ENCODE peak calls at places on chromosomes 6 and 20, in six cellular contexts. G is lung, Y is lower lobe of right lung, K is adipocyte, L is left ventricle myocardium inferior, M is ovary. V is an unnamed sample. For H3K4me1 and H3K9me3, the result is how much of the 10 kb centered on the place peaks cover.

GRCh38 chr20:3972161-3972560 is 43.2 kb downstream of the RNF24 start:
- DNase-seq in G (no peak), Y (no peak), K (no peak), L (no peak), M (no peak), V (no peak)

GRCh38 chr6:81451787-81452186 is 300.7 kb downstream of the TENT5A start:
- DNase-seq in G (no peak), Y (no peak), K (peak), L (no peak), M (peak), V (no peak)

GRCh38 chr6:44696099-44696498 is 308.6 kb downstream of the CDC5L start:
- DNase-seq in G (no peak), Y (no peak), K (peak), L (no peak), M (no peak), V (no peak)

GRCh38 chr6:4861564-4861963 is 85.4 kb downstream of the CDYL start:
- DNase-seq in G (no peak), Y (no peak), K (no peak), L (no peak), M (no peak), V (no peak)

GRCh38 chr6:99882151-99882702 is 111.8 kb downstream of the MCHR2 start:
- DNase-seq in G (no peak), Y (no peak), K (no peak), L (no peak), M (no peak), V (no peak)

GRCh38 chr20:48800227-48800626 is 27.6 kb downstream of the PREX1 start:
- DNase-seq in G (no peak), Y (no peak), K (no peak), L (no peak), M (no peak), V (no peak)

GRCh38 chr6:166010136-166010535 is 157.5 kb downstream of the TBXT start:
- DNase-seq in G (no peak), Y (no peak), K (no peak), L (no peak), M (no peak), V (no peak)

GRCh38 chr20:36097331-36097730 is 57.2 kb upstream of the EPB41L1 start:
- DNase-seq in G (no peak), Y (no peak), K (peak), L (no peak), M (no peak), V (no peak)

GRCh38 chr20:3158968-3159431 is 665 bp downstream of the FASTKD5 start:
- DNase-seq in G (no peak), Y (no peak), K (peak), L (no peak), M (no peak), V (no peak)

GRCh38 chr20:38961530-38962043 is 557 bp upstream of the DHX35 start:
- DNase-seq in G (no peak), Y (no peak), K (no peak), L (no peak), M (no peak), V (no peak)

GRCh38 chr6:143139239-143139784 is 78.6 kb downstream of the AIG1 start:
- DNase-seq in G (no peak), Y (no peak), K (peak), L (no peak), M (no peak), V (no peak)

GRCh38 chr20:42366626-42367025 is 748.4 kb upstream of the CHD6 start:
- DNase-seq in G (no peak), Y (no peak), K (no peak), L (no peak), M (no peak), V (no peak)

GRCh38 chr20:58237318-58238182 is 9.1 kb upstream of the ANKRD60 start:
- DNase-seq in G (no peak), Y (no peak), K (peak), L (no peak), M (no peak), V (no peak)

GRCh38 chr6:170137911-170138910 is 152.7 kb downstream of the DLL1 start:
- DNase-seq in G (no peak), Y (peak), K (no peak), L (no peak), M (peak), V (no peak)

GRCh38 chr6:131660195-131660594 is 23.1 kb downstream of the ENPP3 start:
- DNase-seq in G (no peak), Y (no peak), K (peak), L (no peak), M (no peak), V (no peak)

GRCh38 chr20:38579219-38579618 is 1.8 kb upstream of the ADIG start:
- DNase-seq in G (no peak), Y (no peak), K (no peak), L (peak), M (no peak), V (no peak)

GRCh38 chr6:74103417-74103816 is 407.4 kb downstream of the CD109 start:
- DNase-seq in G (no peak), Y (no peak), K (no peak), L (no peak), M (no peak), V (no peak)

GRCh38 chr20:37565134-37565811 is 37.6 kb upstream of the BLCAP start:
- DNase-seq in G (no peak), Y (no peak), K (no peak), L (no peak), M (no peak), V (no peak)

GRCh38 chr20:22922987-22923386 is 112.1 kb upstream of the SSTR4 start:
- DNase-seq in G (no peak), Y (no peak), K (no peak), L (no peak), M (no peak), V (no peak)

GRCh38 chr20:35954907-35955251 is 577 bp upstream of the SCAND1 start:
- DNase-seq in G (no peak), Y (no peak), K (peak), L (no peak), M (no peak), V (no peak)

GRCh38 chr6:132005177-132005576 is 54.0 kb upstream of the CCN2 start:
- DNase-seq in G (no peak), Y (no peak), K (no peak), L (no peak), M (no peak), V (no peak)

GRCh38 chr20:54467622-54468021 is 7.8 kb upstream of the DOK5 start:
- DNase-seq in G (no peak), Y (no peak), K (no peak), L (no peak), M (no peak), V (no peak)

GRCh38 chr6:17998003-17998402 is 10.6 kb upstream of the KIF13A start:
- DNase-seq in G (no peak), Y (no peak), K (no peak), L (no peak), M (no peak), V (no peak)

GRCh38 chr6:75424610-75425548 is 68.7 kb downstream of the FILIP1 start:
- DNase-seq in G (no peak), Y (no peak), K (peak), L (no peak), M (no peak), V (no peak)

GRCh38 chr20:37430044-37430443 is 84.1 kb downstream of the SRC start:
- DNase-seq in G (no peak), Y (no peak), K (no peak), L (no peak), M (no peak), V (no peak)

GRCh38 chr6:95578106-95578410 is 723 bp downstream of the MANEA start:
- DNase-seq in G (no peak), Y (no peak), K (no peak), L (no peak), M (no peak), V (no peak)

GRCh38 chr6:112176175-112176574 is 78.2 kb downstream of the LAMA4 start:
- DNase-seq in G (no peak), Y (no peak), K (no peak), L (no peak), M (no peak), V (no peak)

GRCh38 chr20:41408131-41408789 is 41.6 kb upstream of the EMILIN3 start:
- DNase-seq in G (no peak), Y (no peak), K (no peak), L (no peak), M (no peak), V (no peak)

GRCh38 chr6:170583736-170584180 is 679 bp downstream of the PDCD2 start:
- DNase-seq in G (no peak), Y (no peak), K (no peak), L (no peak), M (no peak), V (no peak)

GRCh38 chr6:128412680-128413079 is 107.7 kb downstream of the PTPRK start:
- DNase-seq in G (no peak), Y (no peak), K (no peak), L (no peak), M (no peak), V (no peak)

GRCh38 chr6:75368151-75368779 is 83.7 kb upstream of the TMEM30A start:
- DNase-seq in G (peak), Y (peak), K (no peak), L (no peak), M (no peak), V (no peak)

GRCh38 chr6:134979142-134979541 is 29.2 kb upstream of the ALDH8A1 start:
- DNase-seq in G (no peak), Y (no peak), K (no peak), L (no peak), M (no peak), V (no peak)

GRCh38 chr20:4022386-4023350 is 7.3 kb upstream of the RNF24 start:
- DNase-seq in G (no peak), Y (no peak), K (peak), L (no peak), M (no peak), V (no peak)

GRCh38 chr6:17877196-17877889 is 110.1 kb downstream of the KIF13A start:
- DNase-seq in G (no peak), Y (no peak), K (peak), L (no peak), M (no peak), V (no peak)

GRCh38 chr6:122872311-122872710 is 83.3 kb downstream of the SMPDL3A start:
- DNase-seq in G (no peak), Y (no peak), K (no peak), L (no peak), M (no peak), V (no peak)
- H3K4me1 ChIP-seq in G (under half), Y (under half), K (under half), L (under half), M (under half), V (under half)

DNA sequence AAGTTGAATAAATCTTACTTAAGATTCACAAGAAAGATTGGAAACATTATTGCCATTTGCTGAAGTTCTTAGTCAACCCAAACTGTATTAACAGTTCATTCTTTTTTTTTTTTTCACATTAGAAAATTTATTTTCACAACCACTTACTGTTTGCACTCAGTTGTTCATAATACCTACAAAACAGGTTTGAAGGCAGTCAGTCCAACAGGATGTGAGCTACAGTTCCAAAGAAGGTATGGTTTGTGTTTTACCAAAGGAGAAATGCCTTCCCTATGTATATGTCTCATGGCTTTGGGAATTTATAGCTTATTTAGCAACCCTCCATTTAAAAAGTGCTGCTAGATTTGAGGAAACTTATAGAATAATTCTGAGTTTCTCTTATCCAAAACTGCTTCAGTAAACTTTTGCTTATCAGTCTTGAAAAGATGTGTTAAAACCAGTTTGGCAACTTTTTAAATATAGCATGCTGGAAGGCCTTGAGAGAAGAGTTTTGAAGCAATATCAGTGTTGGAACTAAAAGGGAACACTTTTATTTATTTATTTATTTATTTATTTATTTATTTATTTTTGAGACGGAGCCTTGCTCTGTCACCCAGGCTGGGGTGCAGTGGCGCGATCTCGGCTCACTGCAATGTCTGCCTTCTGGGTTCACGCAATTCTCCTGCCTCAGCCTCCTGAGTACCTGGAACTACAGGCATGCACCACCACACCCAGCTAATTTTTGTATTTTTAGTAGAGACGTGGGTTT is 46.8 kb upstream of the RREB1 start:
- DNase-seq in G (no peak), Y (no peak), K (no peak), L (no peak), M (no peak), V (no peak)
- H3K9me3 ChIP-seq in G (under half), Y (under half), K (under half), L (under half), M (under half), V (under half)

DNA sequence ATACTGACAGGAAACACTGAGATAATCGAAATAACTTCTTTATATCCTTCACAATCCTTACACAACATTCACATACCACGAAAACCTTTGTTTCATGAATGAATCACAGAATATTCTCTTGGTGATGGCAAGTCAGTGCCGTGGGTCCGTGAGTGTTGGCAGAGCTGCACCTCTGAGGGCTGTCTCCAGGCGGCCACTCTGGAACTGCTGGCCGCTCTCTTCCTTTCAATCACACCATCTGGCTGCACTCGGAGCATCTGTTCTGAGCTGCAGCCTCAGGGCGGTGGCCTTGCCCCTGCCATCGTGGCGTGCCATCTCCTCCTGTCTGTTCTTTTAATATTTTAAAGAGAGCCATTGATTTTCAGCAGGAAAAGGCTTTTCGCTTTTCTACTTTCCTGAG is 129.4 kb upstream of the AFDN start:
- DNase-seq in G (no peak), Y (no peak), K (peak), L (no peak), M (no peak), V (no peak)
- H3K4me1 ChIP-seq in G (under half), Y (under half), K (under half), L (under half), M (under half), V (under half)

GRCh38 chr6:29999426-29999825 is 57.1 kb downstream of the HLA-A start:
- DNase-seq in G (no peak), Y (no peak), K (no peak), L (no peak), M (no peak), V (no peak)

GRCh38 chr6:30005482-30005881 is 55.6 kb upstream of the POLR1H start:
- DNase-seq in G (peak), Y (no peak), K (no peak), L (no peak), M (no peak), V (no peak)

GRCh38 chr6:30002871-30003270 is 58.2 kb upstream of the POLR1H start:
- DNase-seq in G (peak), Y (no peak), K (peak), L (no peak), M (no peak), V (no peak)

GRCh38 chr6:29995346-29995777 is 53.0 kb downstream of the HLA-A start:
- DNase-seq in G (no peak), Y (no peak), K (peak), L (no peak), M (no peak), V (no peak)

DNA sequence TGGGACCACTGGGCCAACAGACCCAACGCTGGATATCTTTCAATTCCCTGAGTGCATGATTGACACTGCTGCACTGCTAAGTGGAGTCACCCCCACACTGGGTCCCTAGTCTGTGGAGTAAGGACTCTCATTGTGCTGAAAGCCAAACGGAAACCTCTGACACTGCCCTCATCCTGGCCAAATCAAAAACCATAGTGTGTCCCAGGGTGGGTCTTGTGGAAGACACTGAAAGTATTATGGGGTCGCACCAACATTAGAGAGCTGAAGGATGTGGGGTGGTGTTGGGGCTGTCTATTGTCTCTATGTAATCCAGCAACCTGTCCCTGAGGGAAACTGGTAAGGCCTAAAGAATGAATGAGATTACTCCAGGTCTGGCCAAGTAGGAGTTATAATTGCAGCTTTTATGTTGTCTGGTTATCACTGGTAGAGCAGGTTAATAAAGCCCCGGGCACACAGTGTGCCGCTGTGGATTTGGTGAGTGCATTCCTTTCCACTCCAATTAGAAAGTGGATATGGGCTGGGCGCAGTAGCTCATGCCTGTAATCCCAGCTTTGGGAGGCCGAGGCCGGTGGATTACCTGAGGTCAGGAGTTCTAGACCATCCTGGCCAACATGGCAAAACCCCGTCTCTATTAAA is 57.9 kb downstream of the HLA-A start:
- DNase-seq in G (no peak), Y (no peak), K (no peak), L (no peak), M (no peak), V (no peak)
- H3K9me3 ChIP-seq in G (under half), Y (under half), K (under half), L (under half), M (under half), V (under half)

DNA sequence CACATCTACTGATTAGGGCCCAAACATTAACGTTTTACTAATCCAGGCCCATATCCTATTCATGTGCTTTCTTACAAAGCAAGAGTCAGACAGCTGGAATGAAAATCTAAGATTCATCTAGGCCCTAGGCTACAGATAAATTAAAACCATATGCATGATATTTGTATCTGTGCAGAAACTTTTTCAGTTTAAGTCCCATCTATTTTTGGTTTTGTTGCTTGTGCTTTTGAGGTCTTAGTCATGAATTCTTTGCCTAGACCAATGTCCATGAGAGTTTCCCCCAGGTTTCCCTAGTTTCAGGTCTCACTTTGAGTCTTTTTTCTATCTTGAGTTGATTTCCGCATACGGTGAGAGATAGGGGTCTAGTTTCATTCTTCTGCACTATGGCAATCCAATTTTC is 20.2 kb downstream of the ADNP start:
- DNase-seq in G (no peak), Y (no peak), K (peak), L (no peak), M (no peak), V (no peak)
- H3K4me1 ChIP-seq in G (under half), Y (half or more), K (under half), L (half or more), M (under half), V (under half)

DNA sequence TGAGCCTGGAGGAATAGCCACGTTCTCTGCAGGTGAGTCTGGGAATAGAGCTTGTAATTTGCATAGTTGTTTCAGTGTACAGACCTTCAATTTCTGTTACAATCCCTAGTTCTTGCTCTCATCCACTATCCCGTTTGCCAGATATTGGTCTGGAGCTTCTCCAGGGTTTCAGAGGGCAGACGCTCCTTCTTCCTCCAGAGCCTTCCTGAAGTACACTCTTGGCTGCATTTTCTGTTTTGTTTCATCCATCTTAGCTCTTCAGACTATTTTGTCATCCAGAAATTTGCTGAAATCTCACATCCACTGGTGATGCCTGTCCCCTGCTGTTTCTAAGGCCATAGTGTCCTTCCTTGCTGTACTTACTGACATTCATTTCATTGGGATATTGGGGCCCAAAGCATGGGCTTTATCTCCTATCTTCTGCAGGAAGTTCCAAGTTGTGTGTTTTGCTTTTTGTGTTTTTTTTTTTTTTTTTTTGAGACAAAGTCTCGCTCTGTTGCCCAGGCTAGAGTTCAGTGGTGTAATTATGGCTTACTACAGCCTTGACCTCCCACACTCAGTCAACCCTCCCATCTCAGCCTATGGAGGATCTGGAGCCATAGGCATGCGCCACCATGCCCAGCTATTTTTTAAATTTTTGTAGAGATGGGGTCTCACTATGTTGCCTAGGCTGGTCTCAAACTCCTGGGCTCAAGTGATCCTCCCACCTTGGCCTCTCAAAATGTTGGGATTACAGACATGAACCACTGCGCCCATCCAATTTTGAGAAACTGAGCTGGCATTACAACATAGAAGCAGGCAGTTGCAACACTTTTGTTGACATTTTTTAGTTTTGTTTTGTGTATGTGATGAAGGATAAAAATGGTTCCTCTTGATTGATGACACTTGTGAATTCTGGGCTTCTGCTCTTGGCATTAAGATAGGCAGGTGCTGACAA is 18.8 kb downstream of the CDS2 start:
- DNase-seq in G (no peak), Y (no peak), K (no peak), L (no peak), M (no peak), V (no peak)
- H3K9me3 ChIP-seq in G (under half), Y (under half), K (under half), L (under half), M (under half), V (under half)

GRCh38 chr20:50111829-50112495 is 988 bp downstream of the UBE2V1 start:
- DNase-seq in G (no peak), Y (no peak), K (no peak), L (no peak), M (no peak), V (no peak)

GRCh38 chr20:50108571-50109235 is 4.2 kb downstream of the UBE2V1 start:
- DNase-seq in G (no peak), Y (no peak), K (no peak), L (no peak), M (no peak), V (no peak)

GRCh38 chr20:50111120-50111828 is 1.7 kb downstream of the UBE2V1 start:
- DNase-seq in G (no peak), Y (no peak), K (peak), L (no peak), M (no peak), V (no peak)

GRCh38 chr20:50112512-50113419 is at the start of gene UBE2V1:
- DNase-seq in G (peak), Y (peak), K (peak), L (peak), M (peak), V (no peak)

GRCh38 chr20:50110141-50111047 is 2.6 kb downstream of the UBE2V1 start:
- DNase-seq in G (no peak), Y (no peak), K (peak), L (no peak), M (no peak), V (no peak)
- H3K4me1 ChIP-seq in G (under half), Y (half or more), K (half or more), L (half or more), M (under half), V (under half)